ENCODE peak calls at places on chromosomes 13 and 19, in ten cellular contexts. O, R, H, N, K, W, A, S, F and X are unnamed samples.

GRCh38 chr19:10695401-10696398 is 5.5 kb upstream of the QTRT1 start:
- DNase-seq in O (peak; percentile 79), R (peak; percentile 76), H (peak; percentile 95), N (peak; percentile 87), K (peak; percentile 93), W (peak; percentile 90), A (peak; percentile 85), S (peak; percentile 32), F (peak; percentile 95), X (peak; percentile 98)

GRCh38 chr13:83352391-83352790 is 529.9 kb downstream of the SLITRK1 start:
- DNase-seq in O (no peak), R (no peak), H (no peak), N (no peak), K (no peak), W (no peak), A (no peak), S (no peak), F (no peak), X (no peak)

GRCh38 chr13:42807866-42808265 is 26.5 kb downstream of the FAM216B start:
- DNase-seq in O (no peak), R (no peak), H (no peak), N (no peak), K (no peak), W (no peak), A (no peak), S (peak; percentile 88), F (no peak), X (no peak)

GRCh38 chr13:112457485-112457884 is 81.3 kb downstream of the SPACA7 start:
- DNase-seq in O (no peak), R (no peak), H (no peak), N (no peak), K (no peak), W (no peak), A (no peak), S (no peak), F (no peak), X (no peak)

GRCh38 chr19:37955986-37956385 is 49.0 kb downstream of the SIPA1L3 start:
- DNase-seq in O (no peak), R (no peak), H (no peak), N (no peak), K (no peak), W (no peak), A (no peak), S (no peak), F (no peak), X (no peak)

GRCh38 chr13:52852444-52852843 is 4.0 kb upstream of the PCDH8 start:
- DNase-seq in O (no peak), R (no peak), H (no peak), N (no peak), K (peak; percentile 85), W (no peak), A (no peak), S (no peak), F (peak; percentile 66), X (no peak)

GRCh38 chr13:25756251-25756650 is 295.6 kb downstream of the SHISA2 start:
- DNase-seq in O (no peak), R (no peak), H (no peak), N (no peak), K (no peak), W (no peak), A (no peak), S (no peak), F (no peak), X (no peak)

GRCh38 chr19:28521169-28521568 is 691.8 kb downstream of the UQCRFS1 start:
- DNase-seq in O (no peak), R (no peak), H (no peak), N (no peak), K (no peak), W (no peak), A (no peak), S (no peak), F (no peak), X (no peak)

GRCh38 chr13:108987488-108987887 is 358.1 kb downstream of the MYO16 start:
- DNase-seq in O (no peak), R (no peak), H (no peak), N (no peak), K (no peak), W (no peak), A (no peak), S (no peak), F (no peak), X (no peak)

GRCh38 chr13:75489502-75490263 is 7.7 kb upstream of the TBC1D4 start:
- DNase-seq in O (no peak), R (no peak), H (peak; percentile 22), N (no peak), K (no peak), W (no peak), A (no peak), S (peak; percentile 46), F (no peak), X (peak; percentile 53)

GRCh38 chr19:6071103-6071485 is 39.2 kb downstream of the RFX2 start:
- DNase-seq in O (no peak), R (no peak), H (no peak), N (no peak), K (no peak), W (no peak), A (no peak), S (no peak), F (no peak), X (no peak)

GRCh38 chr19:44738603-44739585 is 9.6 kb upstream of the BCL3 start:
- DNase-seq in O (no peak), R (no peak), H (no peak), N (no peak), K (no peak), W (no peak), A (no peak), S (no peak), F (no peak), X (peak; percentile 68)

GRCh38 chr13:48775804-48776203 is 122.1 kb downstream of the CYSLTR2 start:
- DNase-seq in O (no peak), R (no peak), H (no peak), N (no peak), K (no peak), W (no peak), A (no peak), S (peak; percentile 92), F (no peak), X (no peak)

GRCh38 chr13:25215253-25215575 is 43.1 kb upstream of the AMER2 start:
- DNase-seq in O (no peak), R (no peak), H (no peak), N (no peak), K (no peak), W (no peak), A (no peak), S (no peak), F (no peak), X (no peak)